ENCODE peak calls at places on chromosomes 16 and 17, in five cellular contexts. D is astrocyte of the spinal cord, W is mammary epithelial cell, K is HL-60, Q is endodermal cell. Z is an unnamed sample.

GRCh38 chr16:87582221-87582965 is 19.9 kb upstream of the JPH3 start:
- DNase-seq in D (peak; percentile 80), W (no peak), K (no peak), Q (no peak), Z (no peak)

GRCh38 chr17:50904522-50905459 is 38.6 kb upstream of the TOB1 start:
- DNase-seq in D (peak; percentile 59), W (no peak), K (no peak), Q (peak; percentile 79), Z (no peak)

GRCh38 chr17:58666858-58667267 is 25.0 kb downstream of the TEX14 start:
- DNase-seq in D (peak; percentile 29), W (no peak), K (peak; percentile 86), Q (no peak), Z (peak; percentile 94)

GRCh38 chr16:11632455-11632921 is 35.8 kb upstream of the SNN start:
- DNase-seq in D (peak; percentile 41), W (no peak), K (peak; percentile 34), Q (peak; percentile 57), Z (peak; percentile 52)

GRCh38 chr17:7403043-7403901 is 625 bp downstream of the TMEM256 start:
- DNase-seq in D (no peak), W (no peak), K (no peak), Q (no peak), Z (no peak)

GRCh38 chr16:54489225-54489781 is 202.7 kb upstream of the IRX3 start:
- DNase-seq in D (no peak), W (no peak), K (no peak), Q (no peak), Z (no peak)

GRCh38 chr17:35536664-35537160 is 766 bp downstream of the SLFN12L start:
- DNase-seq in D (no peak), W (no peak), K (no peak), Q (no peak), Z (no peak)

GRCh38 chr17:44757045-44757917 is 1.5 kb upstream of the ADAM11 start:
- DNase-seq in D (no peak), W (no peak), K (no peak), Q (peak; percentile 51), Z (no peak)

GRCh38 chr17:52885882-52886281 is 727.4 kb upstream of the CA10 start:
- DNase-seq in D (no peak), W (no peak), K (no peak), Q (peak; percentile 68), Z (no peak)

GRCh38 chr16:84907575-84907974 is 87.8 kb downstream of the CRISPLD2 start:
- DNase-seq in D (peak; percentile 62), W (no peak), K (peak; percentile 48), Q (no peak), Z (no peak)

GRCh38 chr16:81214745-81215166 is 23.7 kb upstream of the BCO1 start:
- DNase-seq in D (no peak), W (no peak), K (no peak), Q (peak; percentile 87), Z (no peak)
- TF ChIP-seq CTCF in D (peak; percentile 45), W (peak; percentile 40), K (no peak), Q (peak; percentile 85), Z (no peak)

GRCh38 chr16:22098538-22099255 is 6.4 kb downstream of the VWA3A start:
- DNase-seq in D (peak; percentile 46), W (peak; percentile 42), K (peak; percentile 24), Q (peak; percentile 61), Z (no peak)
- TF ChIP-seq CTCF in D (peak; percentile 72), W (peak; percentile 84), K (peak; percentile 59), Q (peak; percentile 80), Z (peak; percentile 40)

GRCh38 chr17:55005520-55005919 is 37.0 kb downstream of the STXBP4 start:
- DNase-seq in D (peak; percentile 20), W (peak; percentile 15), K (peak; percentile 10), Q (peak; percentile 77), Z (no peak)
- TF ChIP-seq CTCF in D (peak; percentile 46), W (peak; percentile 51), K (peak; percentile 36), Q (peak; percentile 78), Z (peak; percentile 56)

GRCh38 chr17:79702071-79702470 is 28.7 kb upstream of the ENPP7 start:
- DNase-seq in D (no peak), W (no peak), K (no peak), Q (peak; percentile 82), Z (no peak)
- TF ChIP-seq CTCF in D (no peak), W (no peak), K (no peak), Q (peak; percentile 62), Z (no peak)

GRCh38 chr17:18004901-18005305 is 32.2 kb downstream of the DRC3 start:
- DNase-seq in D (no peak), W (no peak), K (no peak), Q (peak; percentile 89), Z (no peak)
- TF ChIP-seq CTCF in D (peak; percentile 40), W (peak; percentile 40), K (no peak), Q (peak; percentile 78), Z (no peak)

GRCh38 chr17:64230551-64231408 is 32.3 kb downstream of the TEX2 start:
- DNase-seq in D (peak; percentile 93), W (peak; percentile 97), K (no peak), Q (no peak), Z (no peak)
- TF ChIP-seq CTCF in D (no peak), W (peak; percentile 32), K (no peak), Q (no peak), Z (no peak)

GRCh38 chr17:2777242-2777867 is 18.9 kb upstream of the RAP1GAP2 start:
- DNase-seq in D (no peak), W (no peak), K (no peak), Q (peak; percentile 84), Z (no peak)

GRCh38 chr17:2779545-2779944 is 16.7 kb upstream of the RAP1GAP2 start:
- DNase-seq in D (no peak), W (no peak), K (no peak), Q (no peak), Z (no peak)

GRCh38 chr17:2778489-2778888 is 17.7 kb upstream of the RAP1GAP2 start:
- DNase-seq in D (no peak), W (no peak), K (no peak), Q (no peak), Z (no peak)

GRCh38 chr17:2780256-2780655 is 16.0 kb upstream of the RAP1GAP2 start:
- DNase-seq in D (no peak), W (no peak), K (no peak), Q (no peak), Z (no peak)

GRCh38 chr17:2776589-2777241 is 19.5 kb upstream of the RAP1GAP2 start:
- DNase-seq in D (no peak), W (no peak), K (no peak), Q (peak; percentile 93), Z (no peak)
- TF ChIP-seq CTCF in D (no peak), W (no peak), K (no peak), Q (no peak), Z (no peak)

GRCh38 chr17:63446218-63446980 is at the start of gene CYB561:
- DNase-seq in D (peak; percentile 35), W (peak; percentile 63), K (peak; percentile 43), Q (no peak), Z (peak; percentile 74)
- TF ChIP-seq CTCF in D (peak; percentile 9), W (peak; percentile 49), K (no peak), Q (no peak), Z (peak; percentile 15)

Z was measured in CD14-positive monocyte.